ENCODE peak calls at places on chromosomes 12 and 14, in four cellular contexts. One of them, this sample, is unnamed.

GRCh38 chr14:91125801-91126200 is 11.9 kb downstream of the DGLUCY start:
- DNase-seq in stimulated activated CD4-positive, alpha-beta T cell treated with anti-CD3 and anti-CD28 coated beads, TNF-alpha, amount 100 ng/mL, for 24 hours: no peak
- DNase-seq in H9: no peak
- DNase-seq in endothelial cell: no peak
- DNase-seq in this sample: no peak

GRCh38 chr12:22101749-22102243 is 55.8 kb downstream of the CMAS start:
- DNase-seq in stimulated activated CD4-positive, alpha-beta T cell treated with anti-CD3 and anti-CD28 coated beads, TNF-alpha, amount 100 ng/mL, for 24 hours: peak
- DNase-seq in endothelial cell: no peak
- DNase-seq in H9: no peak
- DNase-seq in this sample: no peak

GRCh38 chr14:68423686-68424085 is 369.2 kb downstream of the ZFP36L1 start:
- DNase-seq in stimulated activated CD4-positive, alpha-beta T cell treated with anti-CD3 and anti-CD28 coated beads, TNF-alpha, amount 100 ng/mL, for 24 hours: no peak
- DNase-seq in H9: no peak
- DNase-seq in endothelial cell: no peak
- DNase-seq in this sample: no peak

GRCh38 chr12:21892341-21892740 is 48.9 kb downstream of the ABCC9 start:
- DNase-seq in H9: no peak
- DNase-seq in endothelial cell: no peak
- DNase-seq in stimulated activated CD4-positive, alpha-beta T cell treated with anti-CD3 and anti-CD28 coated beads, TNF-alpha, amount 100 ng/mL, for 24 hours: no peak
- DNase-seq in this sample: no peak

GRCh38 chr14:87877877-87878276 is 115.1 kb downstream of the GALC start:
- DNase-seq in endothelial cell: no peak
- DNase-seq in stimulated activated CD4-positive, alpha-beta T cell treated with anti-CD3 and anti-CD28 coated beads, TNF-alpha, amount 100 ng/mL, for 24 hours: no peak
- DNase-seq in H9: no peak
- DNase-seq in this sample: no peak

GRCh38 chr12:105765053-105766019 is 373.4 kb downstream of the NUAK1 start:
- DNase-seq in H9: no peak
- DNase-seq in stimulated activated CD4-positive, alpha-beta T cell treated with anti-CD3 and anti-CD28 coated beads, TNF-alpha, amount 100 ng/mL, for 24 hours: no peak
- DNase-seq in endothelial cell: no peak
- DNase-seq in this sample: no peak

GRCh38 chr12:129200576-129200975 is 347.3 kb downstream of the GLT1D1 start:
- DNase-seq in stimulated activated CD4-positive, alpha-beta T cell treated with anti-CD3 and anti-CD28 coated beads, TNF-alpha, amount 100 ng/mL, for 24 hours: no peak
- DNase-seq in H9: no peak
- DNase-seq in endothelial cell: no peak
- DNase-seq in this sample: no peak

GRCh38 chr12:108642269-108642870 is 8.7 kb upstream of the SELPLG start:
- DNase-seq in stimulated activated CD4-positive, alpha-beta T cell treated with anti-CD3 and anti-CD28 coated beads, TNF-alpha, amount 100 ng/mL, for 24 hours: no peak
- DNase-seq in endothelial cell: no peak
- DNase-seq in H9: no peak
- DNase-seq in this sample: peak

GRCh38 chr12:69947922-69948321 is 122.9 kb downstream of the MYRFL start:
- DNase-seq in stimulated activated CD4-positive, alpha-beta T cell treated with anti-CD3 and anti-CD28 coated beads, TNF-alpha, amount 100 ng/mL, for 24 hours: no peak
- DNase-seq in H9: no peak
- DNase-seq in endothelial cell: no peak
- DNase-seq in this sample: no peak

GRCh38 chr12:2868986-2869385 is 8.0 kb downstream of the FOXM1 start:
- DNase-seq in H9: no peak
- DNase-seq in stimulated activated CD4-positive, alpha-beta T cell treated with anti-CD3 and anti-CD28 coated beads, TNF-alpha, amount 100 ng/mL, for 24 hours: no peak
- DNase-seq in endothelial cell: no peak
- DNase-seq in this sample: no peak

GRCh38 chr12:94644141-94644575 is 6.2 kb downstream of the TMCC3 start:
- DNase-seq in stimulated activated CD4-positive, alpha-beta T cell treated with anti-CD3 and anti-CD28 coated beads, TNF-alpha, amount 100 ng/mL, for 24 hours: no peak
- DNase-seq in H9: no peak
- DNase-seq in endothelial cell: no peak
- DNase-seq in this sample: no peak

GRCh38 chr12:63863658-63864455 is 19.4 kb downstream of the SRGAP1 start:
- DNase-seq in stimulated activated CD4-positive, alpha-beta T cell treated with anti-CD3 and anti-CD28 coated beads, TNF-alpha, amount 100 ng/mL, for 24 hours: no peak
- DNase-seq in H9: no peak
- DNase-seq in endothelial cell: no peak
- DNase-seq in this sample: no peak

GRCh38 chr12:96471368-96472040 is 17.9 kb upstream of the CFAP54 start:
- DNase-seq in H9: no peak
- DNase-seq in stimulated activated CD4-positive, alpha-beta T cell treated with anti-CD3 and anti-CD28 coated beads, TNF-alpha, amount 100 ng/mL, for 24 hours: no peak
- DNase-seq in endothelial cell: no peak
- DNase-seq in this sample: no peak

GRCh38 chr14:82403972-82404371 is 870.3 kb upstream of the SEL1L start:
- DNase-seq in stimulated activated CD4-positive, alpha-beta T cell treated with anti-CD3 and anti-CD28 coated beads, TNF-alpha, amount 100 ng/mL, for 24 hours: no peak
- DNase-seq in endothelial cell: no peak
- DNase-seq in H9: no peak
- DNase-seq in this sample: no peak

GRCh38 chr14:37170993-37171392 is 1.4 kb downstream of the SLC25A21 start:
- DNase-seq in stimulated activated CD4-positive, alpha-beta T cell treated with anti-CD3 and anti-CD28 coated beads, TNF-alpha, amount 100 ng/mL, for 24 hours: no peak
- DNase-seq in endothelial cell: no peak
- DNase-seq in H9: no peak
- DNase-seq in this sample: no peak

GRCh38 chr12:28191690-28192089 is 1.4 kb downstream of the CCDC91 start:
- DNase-seq in H9: no peak
- DNase-seq in endothelial cell: no peak
- DNase-seq in stimulated activated CD4-positive, alpha-beta T cell treated with anti-CD3 and anti-CD28 coated beads, TNF-alpha, amount 100 ng/mL, for 24 hours: no peak
- DNase-seq in this sample: no peak

GRCh38 chr12:23628836-23629235 is 320.6 kb downstream of the SOX5 start:
- DNase-seq in endothelial cell: no peak
- DNase-seq in H9: no peak
- DNase-seq in stimulated activated CD4-positive, alpha-beta T cell treated with anti-CD3 and anti-CD28 coated beads, TNF-alpha, amount 100 ng/mL, for 24 hours: no peak
- DNase-seq in this sample: no peak

GRCh38 chr12:89636054-89636775 is 72.4 kb downstream of the ATP2B1 start:
- DNase-seq in stimulated activated CD4-positive, alpha-beta T cell treated with anti-CD3 and anti-CD28 coated beads, TNF-alpha, amount 100 ng/mL, for 24 hours: no peak
- DNase-seq in H9: no peak
- DNase-seq in endothelial cell: no peak
- DNase-seq in this sample: no peak

GRCh38 chr14:28777773-28778606 is 11.4 kb downstream of the FOXG1 start:
- DNase-seq in endothelial cell: no peak
- DNase-seq in H9: peak
- DNase-seq in stimulated activated CD4-positive, alpha-beta T cell treated with anti-CD3 and anti-CD28 coated beads, TNF-alpha, amount 100 ng/mL, for 24 hours: no peak
- DNase-seq in this sample: no peak

GRCh38 chr14:105325303-105325702 is 10.8 kb downstream of the PACS2 start:
- DNase-seq in endothelial cell: no peak
- DNase-seq in H9: no peak
- DNase-seq in stimulated activated CD4-positive, alpha-beta T cell treated with anti-CD3 and anti-CD28 coated beads, TNF-alpha, amount 100 ng/mL, for 24 hours: no peak
- DNase-seq in this sample: no peak

GRCh38 chr12:82968644-82969339 is 282.1 kb downstream of the TMTC2 start:
- DNase-seq in H9: no peak
- DNase-seq in endothelial cell: no peak
- DNase-seq in stimulated activated CD4-positive, alpha-beta T cell treated with anti-CD3 and anti-CD28 coated beads, TNF-alpha, amount 100 ng/mL, for 24 hours: no peak
- DNase-seq in this sample: no peak

GRCh38 chr12:11827096-11827841 is 177.8 kb downstream of the ETV6 start:
- DNase-seq in H9: peak
- DNase-seq in stimulated activated CD4-positive, alpha-beta T cell treated with anti-CD3 and anti-CD28 coated beads, TNF-alpha, amount 100 ng/mL, for 24 hours: no peak
- DNase-seq in endothelial cell: no peak
- DNase-seq in this sample: no peak

GRCh38 chr14:104586832-104587620 is 7.5 kb downstream of the C14orf180 start:
- DNase-seq in stimulated activated CD4-positive, alpha-beta T cell treated with anti-CD3 and anti-CD28 coated beads, TNF-alpha, amount 100 ng/mL, for 24 hours: no peak
- DNase-seq in endothelial cell: no peak
- DNase-seq in H9: no peak
- DNase-seq in this sample: no peak

GRCh38 chr12:88308825-88309224 is 166.7 kb downstream of the TMTC3 start:
- DNase-seq in stimulated activated CD4-positive, alpha-beta T cell treated with anti-CD3 and anti-CD28 coated beads, TNF-alpha, amount 100 ng/mL, for 24 hours: no peak
- DNase-seq in H9: no peak
- DNase-seq in endothelial cell: no peak
- DNase-seq in this sample: no peak

GRCh38 chr12:104243971-104244370 is 28.4 kb downstream of the TXNRD1 start:
- DNase-seq in endothelial cell: no peak
- DNase-seq in H9: no peak
- DNase-seq in stimulated activated CD4-positive, alpha-beta T cell treated with anti-CD3 and anti-CD28 coated beads, TNF-alpha, amount 100 ng/mL, for 24 hours: no peak
- DNase-seq in this sample: no peak

GRCh38 chr12:131345521-131346436 is 365.1 kb upstream of the SFSWAP start:
- DNase-seq in H9: no peak
- DNase-seq in endothelial cell: no peak
- DNase-seq in stimulated activated CD4-positive, alpha-beta T cell treated with anti-CD3 and anti-CD28 coated beads, TNF-alpha, amount 100 ng/mL, for 24 hours: no peak
- DNase-seq in this sample: no peak